ENCODE peak calls at places on chromosome 16, in six cellular contexts. J, Z, D, B, M and H are unnamed samples.

GRCh38 chr16:87956169-87956770 is 5.0 kb downstream of the BANP start:
- DNase-seq in J (no peak), Z (no peak), D (peak; percentile 38), B (no peak), M (peak; percentile 53), H (no peak)

GRCh38 chr16:67528222-67528869 is at the start of gene RIPOR1:
- DNase-seq in J (peak; percentile 65), Z (peak; percentile 80), D (peak; percentile 97), B (peak; percentile 76), M (peak; percentile 62), H (no peak)

GRCh38 chr16:16148755-16149154 is 74.5 kb downstream of the ABCC6 start:
- DNase-seq in J (no peak), Z (no peak), D (no peak), B (no peak), M (no peak), H (no peak)

GRCh38 chr16:75443301-75443700 is 10.0 kb upstream of the CFDP1 start:
- DNase-seq in J (no peak), Z (no peak), D (no peak), B (no peak), M (no peak), H (no peak)

GRCh38 chr16:67395458-67396158 is 2.3 kb upstream of the TPPP3 start:
- DNase-seq in J (no peak), Z (no peak), D (no peak), B (peak; percentile 64), M (no peak), H (no peak)

GRCh38 chr16:57828272-57829161 is 26.2 kb upstream of the KIFC3 start:
- DNase-seq in J (no peak), Z (no peak), D (peak; percentile 54), B (no peak), M (no peak), H (no peak)

GRCh38 chr16:82037251-82037650 is 2.2 kb downstream of the HSD17B2 start:
- DNase-seq in J (no peak), Z (no peak), D (no peak), B (no peak), M (no peak), H (no peak)

GRCh38 chr16:24348511-24349290 is 92.6 kb downstream of the CACNG3 start:
- DNase-seq in J (no peak), Z (no peak), D (no peak), B (no peak), M (no peak), H (no peak)

GRCh38 chr16:4015275-4015990 is 100.8 kb downstream of the ADCY9 start:
- DNase-seq in J (peak; percentile 47), Z (peak; percentile 19), D (no peak), B (no peak), M (no peak), H (no peak)

GRCh38 chr16:82345318-82345717 is 175.3 kb upstream of the MPHOSPH6 start:
- DNase-seq in J (no peak), Z (no peak), D (no peak), B (no peak), M (no peak), H (peak; percentile 62)

GRCh38 chr16:51510416-51510815 is 359.3 kb upstream of the SALL1 start:
- DNase-seq in J (no peak), Z (no peak), D (no peak), B (no peak), M (no peak), H (no peak)

DNA sequence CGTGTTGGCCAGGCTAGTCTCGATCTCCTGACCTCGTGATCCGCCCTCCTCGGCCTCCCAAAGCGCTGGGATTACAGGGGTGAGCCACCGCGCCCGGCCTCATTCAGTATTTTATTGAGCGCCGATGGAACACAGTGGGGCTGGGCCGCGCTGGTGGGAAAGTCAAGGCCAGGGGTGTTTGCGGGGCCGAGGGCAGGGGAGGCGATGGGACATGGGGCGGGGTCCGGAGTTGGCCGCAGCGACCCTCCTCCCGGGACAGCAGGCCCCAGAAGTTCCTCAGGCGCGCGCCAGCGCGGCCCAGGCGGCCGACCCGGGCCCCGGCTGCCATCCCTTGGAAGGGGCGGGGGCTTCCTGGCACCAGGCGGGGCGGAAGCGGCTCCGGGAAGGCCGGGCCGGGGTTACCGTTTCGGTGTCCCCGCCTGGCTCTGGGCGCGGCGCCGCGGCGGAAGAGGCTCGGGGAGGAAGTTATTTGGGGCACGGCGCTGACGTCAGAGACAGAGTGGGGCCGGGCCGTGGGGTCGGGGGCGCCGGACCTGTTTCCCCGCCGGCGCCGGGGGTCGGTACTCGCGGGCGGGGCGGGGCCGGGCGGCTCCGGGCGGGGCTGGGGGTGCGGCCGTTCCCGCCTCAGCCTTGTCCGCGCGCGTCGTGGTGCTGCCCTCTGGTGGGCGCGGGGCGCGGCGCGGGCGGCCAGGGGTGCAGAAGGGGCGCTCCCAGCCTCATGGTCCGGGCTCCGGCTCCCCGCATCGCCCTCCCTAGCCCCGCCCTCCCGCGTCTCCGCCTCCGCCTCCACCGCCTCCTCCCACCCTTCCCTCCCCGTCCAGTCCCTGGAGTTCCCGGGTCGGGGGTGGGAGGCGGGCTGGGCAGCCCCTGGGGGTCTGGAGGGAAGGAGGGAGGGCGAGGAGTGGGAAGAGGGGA is 952 bp upstream of the PRSS27 start:
- DNase-seq in J (peak; percentile 84), Z (peak; percentile 82), D (peak; percentile 96), B (peak; percentile 91), M (peak; percentile 90), H (peak; percentile 95)
- TF ChIP-seq EP300 in J (no peak), Z (no peak), D (no peak), B (no peak), M (no peak), H (no peak)

GRCh38 chr16:56517206-56517605 is 2.6 kb downstream of the BBS2 start:
- DNase-seq in J (no peak), Z (no peak), D (no peak), B (no peak), M (no peak), H (no peak)
- H3K4me3 ChIP-seq in J (no peak overlapping the region), Z (no peak overlapping the region), D (no peak overlapping the region), B (no peak overlapping the region), M (no peak overlapping the region), H (no peak overlapping the region)

GRCh38 chr16:8920676-8921625 is 38.8 kb downstream of the LITAFD start:
- DNase-seq in J (no peak), Z (no peak), D (no peak), B (no peak), M (no peak), H (no peak)
- TF ChIP-seq EP300 in J (no peak), Z (no peak), D (no peak), B (no peak), M (no peak), H (no peak)

DNA sequence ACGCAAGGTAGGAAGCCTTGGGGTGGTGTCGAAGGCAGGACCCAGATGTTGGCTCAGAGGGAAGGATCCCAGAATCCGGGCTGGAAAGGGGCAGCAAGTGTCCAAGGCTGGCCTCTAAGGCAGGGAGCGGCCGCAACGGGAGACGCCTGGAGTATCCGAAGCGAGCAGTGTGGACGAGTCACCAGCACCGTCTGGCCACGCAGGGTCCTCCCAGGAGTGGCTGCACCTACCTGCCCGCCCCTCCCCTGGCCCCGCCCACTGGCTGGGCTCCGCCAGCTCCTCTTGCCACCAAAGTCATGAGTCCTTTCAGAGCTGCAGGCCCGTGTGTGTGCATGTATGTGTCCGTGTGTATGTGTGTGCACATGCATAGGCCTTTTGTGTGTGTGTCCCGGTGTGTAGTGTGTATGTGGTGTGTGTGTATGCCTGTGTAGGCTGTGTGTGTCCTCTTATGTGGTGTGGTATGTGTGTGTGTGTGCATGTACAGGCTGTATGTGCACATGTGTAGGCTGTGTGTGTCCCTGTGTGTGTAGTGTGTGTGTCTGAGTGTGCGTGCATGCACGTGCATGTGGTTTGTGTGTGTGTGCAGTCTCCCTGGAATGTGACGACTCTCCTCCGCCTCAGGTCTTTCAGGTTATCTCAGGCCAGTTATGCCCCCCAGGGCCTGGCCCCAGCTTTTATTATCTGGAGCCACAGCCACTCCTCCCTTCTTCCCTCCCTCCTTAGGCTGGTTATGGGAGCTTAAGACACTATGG is at the start of gene PRSS8:
- DNase-seq in J (peak; percentile 96), Z (no peak), D (peak; percentile 82), B (no peak), M (peak; percentile 94), H (no peak)
- H3K4me3 ChIP-seq in J (peak within 1 kb of the TSS; percentile 62), Z (no peak within 1 kb of the TSS), D (peak within 1 kb of the TSS; percentile 26), B (peak within 1 kb of the TSS; percentile 52), M (peak within 1 kb of the TSS; percentile 63), H (no peak within 1 kb of the TSS)

DNA sequence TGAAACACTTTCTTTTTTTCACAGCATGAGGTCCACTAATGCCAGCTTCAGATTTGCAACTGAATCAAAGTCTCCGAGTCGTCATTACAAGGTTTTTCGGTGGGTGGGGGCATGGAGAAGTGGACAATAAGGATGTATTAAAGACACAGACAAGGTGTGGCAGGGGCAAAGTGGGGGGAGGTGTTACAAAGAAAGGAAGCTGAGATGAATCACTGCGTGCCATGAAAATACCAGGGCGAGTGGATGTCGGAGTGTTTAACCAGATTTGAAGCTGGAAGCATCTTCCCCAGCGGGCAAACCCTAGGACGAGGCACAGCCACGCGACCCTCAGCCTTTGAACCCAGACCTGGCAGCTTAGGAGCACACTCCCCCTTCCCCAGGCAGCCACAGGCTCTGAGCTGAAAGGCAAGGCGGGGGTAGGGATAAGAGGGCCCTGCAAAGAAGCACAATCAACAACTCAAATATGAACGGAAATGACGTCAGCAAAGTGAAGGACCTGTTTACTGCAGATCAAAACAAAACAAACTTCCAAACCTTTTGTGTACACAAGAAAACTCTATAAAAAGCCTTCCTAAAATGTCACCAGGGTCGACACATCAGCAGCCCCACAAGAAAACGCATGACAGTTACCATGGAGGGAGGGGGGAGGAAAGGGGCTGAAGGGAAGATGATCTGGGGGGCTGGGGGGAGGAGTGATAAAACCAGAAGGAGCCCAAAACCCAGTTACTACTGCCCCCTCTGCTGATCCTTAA is 5.6 kb upstream of the ZFHX3 start:
- DNase-seq in J (no peak), Z (peak; percentile 78), D (no peak), B (no peak), M (no peak), H (no peak)
- TF ChIP-seq EP300 in J (no peak), Z (peak; percentile 50), D (no peak), B (no peak), M (no peak), H (no peak)

GRCh38 chr16:86567701-86568571 is 1.3 kb downstream of the FOXC2 start:
- DNase-seq in J (no peak), Z (no peak), D (no peak), B (no peak), M (no peak), H (no peak)
- H3K4me3 ChIP-seq in J (peak overlapping the region; percentile 45), Z (peak overlapping the region; percentile 35), D (no peak overlapping the region), B (peak overlapping the region; percentile 45), M (peak overlapping the region; percentile 41), H (peak overlapping the region; percentile 44)

DNA sequence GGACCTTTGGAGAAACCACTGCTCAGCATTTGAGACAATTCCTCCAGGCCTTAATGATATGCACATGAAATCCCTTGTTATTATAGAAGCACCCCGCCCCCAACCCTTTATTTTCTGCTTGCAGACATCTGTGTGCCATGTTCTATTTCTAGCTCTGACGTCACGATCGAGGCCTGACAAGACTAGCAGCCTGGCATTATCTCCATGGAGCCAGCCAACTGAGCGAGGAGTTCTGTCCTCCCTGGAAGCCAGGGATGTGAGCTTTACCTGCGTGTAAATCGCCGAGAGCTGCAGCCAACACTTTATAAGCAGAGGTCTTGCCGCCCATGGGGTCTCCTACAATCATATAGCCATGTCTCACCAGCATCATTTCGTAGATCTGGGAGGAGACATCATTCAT is 116.9 kb downstream of the DNAH3 start:
- DNase-seq in J (no peak), Z (no peak), D (no peak), B (no peak), M (no peak), H (no peak)
- TF ChIP-seq EP300 in J (no peak), Z (no peak), D (no peak), B (no peak), M (no peak), H (no peak)